ENCODE peak calls at places on chromosome 21, in nine cellular contexts. U, J, E, D, A, I, P, H and Z are unnamed samples.

GRCh38 chr21:18369115-18369514 is 34.5 kb downstream of the TMPRSS15 start:
- DNase-seq in U (no peak), J (no peak), E (no peak), D (peak; percentile 61), A (no peak), I (no peak), P (no peak), H (no peak), Z (peak; percentile 10)

GRCh38 chr21:46005081-46005480 is 23.5 kb downstream of the COL6A1 start:
- DNase-seq in U (no peak), J (no peak), E (no peak), D (no peak), A (peak; percentile 71), I (no peak), P (peak; percentile 3), H (no peak), Z (no peak)

GRCh38 chr21:45455321-45456013 is 50.5 kb downstream of the COL18A1 start:
- DNase-seq in U (no peak), J (no peak), E (no peak), D (no peak), A (no peak), I (no peak), P (peak; percentile 61), H (peak; percentile 32), Z (no peak)

GRCh38 chr21:29256125-29256895 is 42.4 kb upstream of the BACH1 start:
- DNase-seq in U (no peak), J (no peak), E (no peak), D (no peak), A (no peak), I (no peak), P (no peak), H (no peak), Z (no peak)

GRCh38 chr21:23067672-23068071 is 2069.5 kb downstream of the NCAM2 start:
- DNase-seq in U (no peak), J (no peak), E (no peak), D (no peak), A (no peak), I (no peak), P (no peak), H (no peak), Z (no peak)

GRCh38 chr21:31387560-31388186 is 43.6 kb upstream of the TIAM1 start:
- DNase-seq in U (no peak), J (no peak), E (no peak), D (no peak), A (no peak), I (no peak), P (no peak), H (no peak), Z (no peak)

GRCh38 chr21:32021319-32022027 is 148.7 kb downstream of the HUNK start:
- DNase-seq in U (no peak), J (no peak), E (no peak), D (no peak), A (peak; percentile 77), I (no peak), P (peak; percentile 94), H (peak; percentile 24), Z (no peak)

GRCh38 chr21:45844181-45844580 is 137.4 kb upstream of the COL6A1 start:
- DNase-seq in U (no peak), J (no peak), E (no peak), D (no peak), A (peak; percentile 62), I (no peak), P (no peak), H (no peak), Z (no peak)

GRCh38 chr21:14956826-14957225 is 108.0 kb downstream of the NRIP1 start:
- DNase-seq in U (no peak), J (no peak), E (peak; percentile 46), D (no peak), A (no peak), I (no peak), P (no peak), H (no peak), Z (no peak)

GRCh38 chr21:31410763-31411278 is 66.8 kb upstream of the TIAM1 start:
- DNase-seq in U (no peak), J (no peak), E (no peak), D (no peak), A (no peak), I (no peak), P (no peak), H (no peak), Z (no peak)

GRCh38 chr21:16069713-16070112 is 339.9 kb downstream of the USP25 start:
- DNase-seq in U (no peak), J (no peak), E (no peak), D (no peak), A (no peak), I (no peak), P (no peak), H (no peak), Z (no peak)

GRCh38 chr21:46173573-46173972 is 10.7 kb downstream of the SPATC1L start:
- DNase-seq in U (no peak), J (no peak), E (no peak), D (no peak), A (peak; percentile 66), I (no peak), P (no peak), H (no peak), Z (no peak)

GRCh38 chr21:45698493-45698947 is 55.0 kb downstream of the PCBP3 start:
- DNase-seq in U (no peak), J (no peak), E (peak; percentile 63), D (no peak), A (no peak), I (peak; percentile 54), P (no peak), H (peak; percentile 36), Z (no peak)

GRCh38 chr21:30962013-30962412 is 76.3 kb downstream of the KRTAP19-8 start:
- DNase-seq in U (no peak), J (no peak), E (no peak), D (peak; percentile 15), A (no peak), I (no peak), P (no peak), H (no peak), Z (no peak)

GRCh38 chr21:45542242-45542666 is at the start of gene SLC19A1:
- DNase-seq in U (peak; percentile 61), J (peak; percentile 64), E (no peak), D (peak; percentile 82), A (peak; percentile 78), I (peak; percentile 65), P (peak; percentile 49), H (peak; percentile 77), Z (peak; percentile 78)

GRCh38 chr21:42009831-42010506 is at the start of gene ZBTB21:
- DNase-seq in U (peak; percentile 98), J (peak; percentile 96), E (peak; percentile 77), D (peak; percentile 99), A (peak; percentile 99), I (peak; percentile 98), P (peak; percentile 98), H (peak; percentile 99), Z (peak; percentile 98)
- TF ChIP-seq CTCF in U (no peak), J (no peak), E (no peak), D (no peak), A (no peak), I (no peak), P (no peak), H (no peak), Z (no peak)

GRCh38 chr21:43718872-43719747 is at the start of gene PDXK:
- DNase-seq in U (peak; percentile 89), J (peak; percentile 61), E (no peak), D (peak; percentile 94), A (no peak), I (peak; percentile 86), P (peak; percentile 87), H (peak; percentile 87), Z (peak; percentile 85)
- TF ChIP-seq CTCF in U (peak; percentile 36), J (no peak), E (no peak), D (peak; percentile 24), A (no peak), I (no peak), P (peak; percentile 4), H (no peak), Z (no peak)

DNA sequence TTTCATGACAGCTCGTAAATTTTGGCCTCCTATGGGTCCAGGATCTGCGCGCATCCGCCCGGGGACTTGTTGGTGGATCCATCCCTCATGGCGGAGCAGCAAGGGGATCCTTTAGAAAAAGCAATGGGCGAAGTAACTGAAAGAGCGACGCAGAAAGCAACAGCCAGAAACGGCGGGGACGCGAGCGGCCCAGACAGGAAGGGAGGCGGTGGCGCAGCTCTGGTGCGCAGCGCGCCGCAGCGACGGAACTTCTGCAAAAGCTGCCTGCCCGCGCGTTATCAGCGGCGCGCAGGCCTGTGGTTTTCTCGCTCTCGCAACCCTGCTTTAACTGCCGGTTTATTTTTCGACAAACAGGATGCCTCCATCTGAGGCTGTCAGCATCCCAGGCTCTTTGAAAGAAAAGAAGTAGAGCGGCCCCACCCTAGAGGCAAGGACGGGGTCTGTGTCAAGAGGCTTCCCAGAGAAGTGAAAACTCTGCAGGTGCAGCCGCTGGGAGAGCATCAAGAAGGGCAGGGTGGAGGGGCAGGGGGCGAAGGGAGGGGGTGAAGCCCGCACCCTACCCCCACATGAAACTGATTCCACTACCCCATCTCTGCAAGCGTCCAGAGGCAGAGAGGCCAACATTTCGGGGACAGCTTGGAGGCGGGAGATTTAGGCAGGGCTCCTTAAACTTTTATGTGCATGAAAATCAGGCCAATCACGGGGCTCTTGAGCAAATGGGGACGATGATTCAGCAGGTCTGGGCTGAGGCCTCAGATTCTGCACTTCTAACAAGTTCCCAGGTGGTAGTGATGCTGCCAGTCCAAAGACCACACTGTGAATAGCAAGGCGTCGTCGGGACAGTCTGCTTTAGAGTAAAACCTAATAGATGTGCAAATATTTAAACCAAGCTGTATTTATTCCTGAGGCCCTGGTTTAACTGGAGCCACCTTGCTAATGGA is 22.2 kb downstream of the RUNX1 start:
- DNase-seq in U (peak; percentile 78), J (peak; percentile 82), E (no peak), D (peak; percentile 66), A (peak; percentile 72), I (peak; percentile 67), P (no peak), H (peak; percentile 66), Z (peak; percentile 75)
- TF ChIP-seq CTCF in U (no peak), J (no peak), E (no peak), D (no peak), A (no peak), I (no peak), P (no peak), H (no peak), Z (no peak)

GRCh38 chr21:25872271-25872670 is 137.5 kb downstream of the GABPA start:
- DNase-seq in U (no peak), J (no peak), E (no peak), D (peak; percentile 10), A (no peak), I (no peak), P (no peak), H (no peak), Z (no peak)
- TF ChIP-seq CTCF in U (no peak), J (no peak), E (no peak), D (peak; percentile 30), A (no peak), I (no peak), P (no peak), H (no peak), Z (no peak)